ENCODE peak calls at places on chromosome 3, in ten cellular contexts. H, D, M, C, O, R, A, N, T and Q are unnamed samples.

GRCh38 chr3:124752051-124752450 is 21.8 kb downstream of the UMPS start:
- DNase-seq in T (no peak), A (no peak), M (no peak), N (no peak), R (no peak), D (no peak), C (no peak), H (no peak), O (no peak), Q (no peak)

GRCh38 chr3:188900421-188900941 is 271.3 kb upstream of the TPRG1 start:
- DNase-seq in A (no peak), R (no peak), T (no peak), D (no peak), N (no peak), O (no peak), M (peak), C (no peak), H (no peak), Q (no peak)

GRCh38 chr3:49171119-49171774 is at the start of gene KLHDC8B:
- DNase-seq in M (peak), H (peak), T (peak), R (peak), D (peak), N (peak), C (peak), O (peak), A (peak), Q (peak)

GRCh38 chr3:195129644-195130492 is 141.1 kb downstream of the XXYLT1 start:
- DNase-seq in M (no peak), D (no peak), A (no peak), N (no peak), H (no peak), T (peak), R (no peak), O (no peak), C (no peak), Q (no peak)

GRCh38 chr3:61579685-61580084 is 18.3 kb downstream of the PTPRG start:
- DNase-seq in T (no peak), H (no peak), O (no peak), A (no peak), R (no peak), N (no peak), C (no peak), D (no peak), M (no peak), Q (no peak)

GRCh38 chr3:137468446-137468845 is 295.7 kb upstream of the SOX14 start:
- DNase-seq in T (no peak), O (no peak), R (no peak), N (no peak), H (no peak), D (no peak), C (no peak), A (no peak), M (no peak), Q (no peak)

GRCh38 chr3:169348276-169348675 is 315.2 kb downstream of the MECOM start:
- DNase-seq in R (no peak), N (no peak), O (no peak), T (no peak), C (no peak), M (no peak), H (no peak), D (no peak), A (no peak), Q (no peak)

GRCh38 chr3:46947981-46948791 is 28.4 kb downstream of the CCDC12 start:
- DNase-seq in A (no peak), H (no peak), M (peak), T (peak), D (peak), N (peak), O (no peak), R (no peak), C (peak), Q (peak)

GRCh38 chr3:102699104-102699818 is 264.4 kb downstream of the ZPLD1 start:
- DNase-seq in O (no peak), A (no peak), C (no peak), M (no peak), R (no peak), D (no peak), H (no peak), N (no peak), T (no peak), Q (no peak)

GRCh38 chr3:184466413-184466960 is 86.6 kb downstream of the CHRD start:
- DNase-seq in N (no peak), C (no peak), R (peak), A (no peak), T (peak), M (no peak), D (no peak), H (no peak), O (peak), Q (peak)

GRCh38 chr3:67940200-67940952 is 286.0 kb upstream of the SUCLG2 start:
- DNase-seq in O (no peak), D (no peak), C (no peak), T (no peak), A (no peak), N (no peak), R (no peak), M (peak), H (no peak), Q (peak)

GRCh38 chr3:197368330-197368729 is 69.9 kb upstream of the DLG1 start:
- DNase-seq in A (no peak), M (no peak), R (no peak), H (no peak), O (no peak), D (no peak), N (peak), T (no peak), C (no peak), Q (no peak)

GRCh38 chr3:132713977-132714727 is 8.1 kb downstream of the NPHP3 start:
- DNase-seq in O (no peak), T (no peak), N (no peak), D (no peak), H (no peak), M (no peak), A (no peak), R (no peak), C (no peak), Q (peak)

GRCh38 chr3:32359766-32360513 is 31.7 kb upstream of the CMTM7 start:
- DNase-seq in C (no peak), D (no peak), M (peak), R (no peak), O (no peak), A (peak), H (no peak), T (no peak), N (no peak), Q (no peak)

GRCh38 chr3:34292605-34293300 is 494.3 kb downstream of the PDCD6IP start:
- DNase-seq in C (no peak), R (no peak), H (no peak), T (no peak), N (peak), D (no peak), O (no peak), A (no peak), M (no peak), Q (no peak)

GRCh38 chr3:23301817-23302216 is 98.7 kb downstream of the UBE2E2 start:
- DNase-seq in M (no peak), D (no peak), O (no peak), H (no peak), C (no peak), R (no peak), N (no peak), A (no peak), T (no peak), Q (no peak)

GRCh38 chr3:129101370-129102138 is 20.1 kb downstream of the RAB43 start:
- DNase-seq in M (no peak), H (no peak), T (no peak), N (no peak), D (no peak), R (no peak), C (no peak), A (no peak), O (no peak), Q (no peak)

GRCh38 chr3:62873672-62874397 is 1.4 kb downstream of the CADPS start:
- DNase-seq in D (peak), A (peak), O (no peak), M (peak), N (peak), C (no peak), T (peak), R (peak), H (no peak), Q (peak)

GRCh38 chr3:139585820-139586219 is 46.3 kb upstream of the RBP1 start:
- DNase-seq in R (no peak), A (no peak), N (no peak), T (no peak), M (no peak), O (peak), D (no peak), C (no peak), H (no peak), Q (no peak)

GRCh38 chr3:105223815-105224214 is 142.9 kb upstream of the ALCAM start:
- DNase-seq in N (no peak), C (no peak), O (no peak), T (no peak), A (no peak), H (no peak), R (no peak), D (no peak), M (no peak), Q (no peak)

GRCh38 chr3:38969321-38970235 is 82.2 kb downstream of the SCN11A start:
- DNase-seq in M (no peak), D (no peak), N (no peak), O (peak), H (no peak), R (peak), A (no peak), C (no peak), T (no peak), Q (no peak)

GRCh38 chr3:49276475-49277356 is at the start of gene C3orf62:
- DNase-seq in T (no peak), A (peak), H (peak), C (peak), R (peak), N (peak), O (peak), M (peak), D (peak), Q (peak)

GRCh38 chr3:9180764-9181117 is 68.7 kb downstream of the SRGAP3 start:
- DNase-seq in A (no peak), O (no peak), H (no peak), T (no peak), N (no peak), D (no peak), M (no peak), C (no peak), R (no peak), Q (no peak)

GRCh38 chr3:11021611-11022011 is 29.1 kb downstream of the SLC6A1 start:
- DNase-seq in M (no peak), H (no peak), N (no peak), C (no peak), R (no peak), O (no peak), A (no peak), D (no peak), T (no peak), Q (no peak)

GRCh38 chr3:123870033-123870432 is 14.1 kb downstream of the MYLK start:
- DNase-seq in H (no peak), O (no peak), N (no peak), M (no peak), T (no peak), C (no peak), A (no peak), R (no peak), D (no peak), Q (no peak)

GRCh38 chr3:12972791-12973702 is 100.2 kb downstream of the IQSEC1 start:
- DNase-seq in M (no peak), H (no peak), O (no peak), R (no peak), C (no peak), N (no peak), D (no peak), T (no peak), A (no peak), Q (no peak)

GRCh38 chr3:75983609-75984290 is 198.4 kb upstream of the ZNF717 start:
- DNase-seq in C (no peak), A (no peak), O (no peak), D (no peak), M (no peak), R (no peak), T (no peak), H (no peak), N (no peak), Q (no peak)

GRCh38 chr3:128548011-128548410 is 55.0 kb upstream of the GATA2 start:
- DNase-seq in T (no peak), O (peak), N (no peak), A (no peak), M (no peak), D (no peak), C (no peak), R (no peak), H (no peak), Q (no peak)

GRCh38 chr3:156769661-156770654 is 56.2 kb upstream of the LEKR1 start:
- DNase-seq in T (no peak), O (no peak), D (no peak), R (no peak), N (no peak), H (no peak), M (no peak), C (no peak), A (no peak), Q (no peak)

GRCh38 chr3:43755511-43756200 is 64.9 kb downstream of the ABHD5 start:
- DNase-seq in H (no peak), O (no peak), D (no peak), N (no peak), R (no peak), A (no peak), M (no peak), C (no peak), T (no peak), Q (no peak)

GRCh38 chr3:126261037-126261436 is 80.7 kb upstream of the ALDH1L1 start:
- DNase-seq in D (peak), T (peak), N (no peak), A (no peak), H (peak), R (peak), O (peak), C (peak), M (no peak), Q (peak)

GRCh38 chr3:183807329-183807728 is 18.0 kb downstream of the MAP6D1 start:
- DNase-seq in H (no peak), A (no peak), T (no peak), N (no peak), M (no peak), O (no peak), C (no peak), R (no peak), D (no peak), Q (no peak)

GRCh38 chr3:187352581-187353575 is 15.3 kb upstream of the RTP4 start:
- DNase-seq in H (no peak), N (no peak), C (peak), M (peak), O (no peak), R (no peak), T (no peak), A (no peak), D (no peak), Q (peak)

GRCh38 chr3:119945286-119945685 is 149.0 kb downstream of the GSK3B start:
- DNase-seq in H (no peak), D (no peak), R (no peak), C (no peak), T (peak), N (peak), O (no peak), A (no peak), M (no peak), Q (no peak)

GRCh38 chr3:100401674-100402036 is 316 bp downstream of the LNP1 start:
- DNase-seq in T (peak), M (no peak), H (peak), R (peak), C (no peak), A (no peak), O (peak), D (no peak), N (peak), Q (peak)

GRCh38 chr3:117874028-117874765 is 1160.4 kb downstream of the IGSF11 start:
- DNase-seq in T (no peak), R (no peak), N (no peak), M (no peak), D (no peak), A (no peak), O (no peak), H (no peak), C (no peak), Q (no peak)

DNA sequence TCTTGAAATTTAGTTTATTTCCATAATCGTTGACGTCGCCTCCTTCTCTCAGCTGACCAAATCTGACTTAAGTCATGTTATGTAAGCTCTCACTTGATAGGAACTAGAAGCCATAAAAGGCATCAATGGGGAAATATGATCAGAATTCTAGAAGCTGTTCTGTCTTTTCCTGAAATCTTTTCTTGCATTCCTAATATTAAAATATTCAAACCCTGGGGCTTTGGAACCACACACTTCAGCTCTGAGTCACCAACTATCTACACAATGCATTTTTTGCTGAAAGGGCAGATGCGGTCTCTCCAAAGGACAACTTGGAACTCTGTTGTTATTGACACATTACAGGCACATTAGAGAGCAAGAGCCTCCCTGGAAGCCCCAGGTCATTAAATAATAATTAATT is 91.3 kb downstream of the LARS2 start:
- DNase-seq in C (no peak), M (no peak), O (no peak), R (no peak), H (no peak), T (no peak), A (no peak), D (no peak), N (no peak), Q (no peak)
- TF ChIP-seq EP300 in C (no peak), M (no peak), O (no peak), R (no peak), H (no peak), T (no peak), A (no peak), D (no peak), N (no peak), Q (no peak)

GRCh38 chr3:65902304-65902793 is 136.4 kb downstream of the MAGI1 start:
- DNase-seq in R (no peak), M (no peak), C (peak), T (no peak), H (peak), A (peak), D (no peak), O (no peak), N (no peak), Q (peak)
- TF ChIP-seq EP300 in R (no peak), M (no peak), C (no peak), T (no peak), H (no peak), A (no peak), D (no peak), O (no peak), N (no peak), Q (no peak)

DNA sequence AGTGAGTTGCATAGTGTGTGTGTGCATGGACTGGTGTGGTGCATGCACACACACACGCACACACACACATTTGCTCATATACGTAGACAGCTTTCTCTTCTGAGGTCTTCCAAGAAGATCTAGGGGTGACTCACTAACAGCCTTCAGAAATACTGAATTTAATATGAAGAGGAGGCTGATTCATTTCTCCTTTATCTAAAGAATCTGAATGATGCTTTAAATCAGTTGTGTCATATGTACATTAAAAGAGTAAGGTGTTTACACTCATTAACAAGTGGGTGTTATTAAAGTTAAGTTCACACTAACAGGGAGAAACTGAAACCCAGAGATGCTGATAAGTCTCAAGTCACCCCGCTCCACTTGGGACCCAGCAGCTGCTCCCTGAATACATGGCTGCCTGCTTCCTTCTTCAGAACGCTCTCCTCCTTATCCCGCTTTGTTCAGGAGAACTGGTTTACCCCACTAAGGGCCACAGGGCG is 22.0 kb downstream of the TMPRSS7 start:
- DNase-seq in H (no peak), O (no peak), D (no peak), A (no peak), N (no peak), C (peak), T (no peak), M (peak), R (no peak), Q (no peak)
- TF ChIP-seq EP300 in H (no peak), O (no peak), D (no peak), A (no peak), N (no peak), C (no peak), T (no peak), M (no peak), R (no peak), Q (no peak)

DNA sequence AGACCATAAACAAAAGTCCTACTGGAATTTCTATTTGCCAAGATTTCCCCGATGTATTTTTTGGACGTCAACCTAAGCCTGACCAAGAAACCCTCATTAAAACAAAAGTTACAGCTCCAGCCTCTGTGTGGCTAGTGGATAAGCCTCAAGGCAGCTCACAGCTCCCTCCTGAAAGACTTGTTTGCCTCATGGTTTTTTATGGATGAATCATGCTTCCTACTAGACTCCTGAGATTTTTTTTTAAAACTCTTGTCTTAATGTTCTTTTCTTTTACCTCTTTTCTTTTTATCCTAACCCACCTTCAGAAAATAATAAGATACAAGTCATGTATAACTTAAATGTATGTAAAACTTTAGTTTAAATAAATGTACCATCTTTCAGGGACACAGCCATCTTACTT is 52.4 kb downstream of the SUCNR1 start:
- DNase-seq in A (no peak), D (no peak), N (no peak), O (no peak), T (no peak), M (peak), C (no peak), H (no peak), R (no peak), Q (no peak)
- TF ChIP-seq EP300 in A (no peak), D (no peak), N (no peak), O (no peak), T (no peak), M (no peak), C (no peak), H (no peak), R (no peak), Q (no peak)